ENCODE peak calls at places on chromosomes 1 and 21, in six cellular contexts. One of them, this sample, is unnamed.
A peak's percentile ranks its signal among the peaks of the same experiment; 100 is the strongest.

GRCh38 chr1:106755682-106756406 is 300.6 kb upstream of the PRMT6 start:
- DNase-seq in HCT116: no peak
- DNase-seq in HepG2: no peak
- DNase-seq in H1: no peak
- DNase-seq in GM12878: no peak
- DNase-seq in K562: no peak
- DNase-seq in this sample: no peak

GRCh38 chr1:210709694-210710093 is 381.0 kb downstream of the HHAT start:
- DNase-seq in H1: no peak
- DNase-seq in GM12878: no peak
- DNase-seq in HCT116: no peak
- DNase-seq in HepG2: no peak
- DNase-seq in K562: no peak
- DNase-seq in this sample: no peak

GRCh38 chr1:39258925-39259244 is 54.4 kb downstream of the MACF1 start:
- DNase-seq in K562: no peak
- DNase-seq in HepG2: no peak
- DNase-seq in GM12878: no peak
- DNase-seq in H1: no peak
- DNase-seq in HCT116: no peak
- DNase-seq in this sample: peak; percentile 5

GRCh38 chr1:180173952-180174351 is 19.3 kb downstream of the QSOX1 start:
- DNase-seq in HCT116: no peak
- DNase-seq in GM12878: no peak
- DNase-seq in H1: no peak
- DNase-seq in HepG2: no peak
- DNase-seq in K562: no peak
- DNase-seq in this sample: no peak

GRCh38 chr1:183636783-183637182 is 1.2 kb upstream of the ARPC5 start:
- DNase-seq in HepG2: no peak
- DNase-seq in K562: no peak
- DNase-seq in H1: no peak
- DNase-seq in GM12878: no peak
- DNase-seq in HCT116: no peak
- DNase-seq in this sample: no peak

GRCh38 chr1:217076902-217077301 is 353.7 kb upstream of the ESRRG start:
- DNase-seq in HCT116: no peak
- DNase-seq in H1: no peak
- DNase-seq in K562: no peak
- DNase-seq in HepG2: no peak
- DNase-seq in GM12878: no peak
- DNase-seq in this sample: no peak

GRCh38 chr21:28627691-28628090 is 365.0 kb downstream of the LTN1 start:
- DNase-seq in HCT116: no peak
- DNase-seq in HepG2: no peak
- DNase-seq in GM12878: no peak
- DNase-seq in H1: no peak
- DNase-seq in K562: no peak
- DNase-seq in this sample: no peak

GRCh38 chr1:209457618-209458017 is 125.9 kb upstream of the CAMK1G start:
- DNase-seq in K562: no peak
- DNase-seq in HepG2: no peak
- DNase-seq in GM12878: no peak
- DNase-seq in HCT116: no peak
- DNase-seq in H1: no peak
- DNase-seq in this sample: no peak

GRCh38 chr21:44414291-44415072 is 40.8 kb upstream of the LRRC3 start:
- DNase-seq in HepG2: no peak
- DNase-seq in H1: no peak
- DNase-seq in K562: peak; percentile 34
- DNase-seq in HCT116: no peak
- DNase-seq in GM12878: no peak
- DNase-seq in this sample: no peak

GRCh38 chr1:150957666-150958065 is 17.0 kb downstream of the CERS2 start:
- DNase-seq in HepG2: no peak
- DNase-seq in GM12878: no peak
- DNase-seq in H1: no peak
- DNase-seq in K562: no peak
- DNase-seq in HCT116: no peak
- DNase-seq in this sample: no peak

GRCh38 chr1:18365099-18365705 is 115.5 kb upstream of the KLHDC7A start:
- DNase-seq in GM12878: no peak
- DNase-seq in H1: no peak
- DNase-seq in HepG2: no peak
- DNase-seq in HCT116: no peak
- DNase-seq in K562: peak; percentile 13
- DNase-seq in this sample: no peak

GRCh38 chr1:174920093-174920492 is 79.7 kb upstream of the CACYBP start:
- DNase-seq in HepG2: no peak
- DNase-seq in HCT116: no peak
- DNase-seq in H1: no peak
- DNase-seq in GM12878: no peak
- DNase-seq in K562: no peak
- DNase-seq in this sample: no peak

GRCh38 chr21:42556476-42556875 is 42.8 kb downstream of the SLC37A1 start:
- DNase-seq in HepG2: no peak
- DNase-seq in HCT116: no peak
- DNase-seq in GM12878: no peak
- DNase-seq in H1: no peak
- DNase-seq in K562: no peak
- DNase-seq in this sample: no peak

GRCh38 chr1:98005326-98006010 is 84.6 kb upstream of the DPYD start:
- DNase-seq in HCT116: no peak
- DNase-seq in H1: no peak
- DNase-seq in K562: no peak
- DNase-seq in GM12878: no peak
- DNase-seq in HepG2: no peak
- DNase-seq in this sample: no peak

GRCh38 chr1:171177261-171177660 is 7.8 kb upstream of the FMO2 start:
- DNase-seq in GM12878: no peak
- DNase-seq in K562: no peak
- DNase-seq in HepG2: no peak
- DNase-seq in HCT116: no peak
- DNase-seq in H1: no peak
- DNase-seq in this sample: no peak

GRCh38 chr1:225823811-225824261 is 13.9 kb downstream of the EPHX1 start:
- DNase-seq in GM12878: no peak
- DNase-seq in H1: no peak
- DNase-seq in K562: peak; percentile 52
- DNase-seq in HepG2: no peak
- DNase-seq in HCT116: no peak
- DNase-seq in this sample: no peak

GRCh38 chr1:230458509-230458908 is 32.4 kb upstream of the PGBD5 start:
- DNase-seq in HCT116: no peak
- DNase-seq in K562: no peak
- DNase-seq in HepG2: no peak
- DNase-seq in H1: no peak
- DNase-seq in GM12878: no peak
- DNase-seq in this sample: no peak

GRCh38 chr1:155082941-155083541 is 4.4 kb downstream of the EFNA3 start:
- DNase-seq in HCT116: no peak
- DNase-seq in GM12878: no peak
- DNase-seq in K562: no peak
- DNase-seq in HepG2: no peak
- DNase-seq in H1: no peak
- DNase-seq in this sample: no peak

GRCh38 chr21:46211376-46211775 is 17.2 kb downstream of the LSS start:
- DNase-seq in HepG2: no peak
- DNase-seq in H1: no peak
- DNase-seq in GM12878: no peak
- DNase-seq in HCT116: no peak
- DNase-seq in K562: no peak
- DNase-seq in this sample: no peak

GRCh38 chr1:9466780-9467755 is 72.2 kb upstream of the SLC25A33 start:
- DNase-seq in HepG2: no peak
- DNase-seq in H1: no peak
- DNase-seq in GM12878: no peak
- DNase-seq in HCT116: no peak
- DNase-seq in K562: no peak
- DNase-seq in this sample: no peak

GRCh38 chr1:175314300-175314699 is 121.7 kb upstream of the KIAA0040 start:
- DNase-seq in K562: no peak
- DNase-seq in HCT116: no peak
- DNase-seq in GM12878: no peak
- DNase-seq in HepG2: no peak
- DNase-seq in H1: no peak
- DNase-seq in this sample: no peak

GRCh38 chr1:173473599-173474011 is 3.5 kb upstream of the PRDX6 start:
- DNase-seq in K562: no peak
- DNase-seq in H1: no peak
- DNase-seq in GM12878: no peak
- DNase-seq in HepG2: no peak
- DNase-seq in HCT116: peak; percentile 29
- DNase-seq in this sample: no peak

GRCh38 chr1:195701149-195701548 is 907.1 kb downstream of the KCNT2 start:
- DNase-seq in H1: no peak
- DNase-seq in K562: no peak
- DNase-seq in HCT116: no peak
- DNase-seq in HepG2: no peak
- DNase-seq in GM12878: no peak
- DNase-seq in this sample: no peak

GRCh38 chr1:68165665-68166064 is 66.7 kb downstream of the WLS start:
- DNase-seq in H1: no peak
- DNase-seq in K562: no peak
- DNase-seq in GM12878: no peak
- DNase-seq in HepG2: no peak
- DNase-seq in HCT116: no peak
- DNase-seq in this sample: no peak

GRCh38 chr1:183096889-183097288 is 73.7 kb downstream of the LAMC1 start:
- DNase-seq in K562: no peak
- DNase-seq in HCT116: no peak
- DNase-seq in HepG2: no peak
- DNase-seq in H1: no peak
- DNase-seq in GM12878: no peak
- DNase-seq in this sample: no peak

GRCh38 chr1:3035871-3036645 is 14.8 kb downstream of the ACTRT2 start:
- DNase-seq in K562: no peak
- DNase-seq in HepG2: no peak
- DNase-seq in H1: no peak
- DNase-seq in HCT116: no peak
- DNase-seq in GM12878: no peak
- DNase-seq in this sample: no peak

GRCh38 chr1:162847839-162848453 is 13.0 kb downstream of the CCDC190 start:
- DNase-seq in HepG2: peak; percentile 62
- DNase-seq in K562: peak; percentile 87
- DNase-seq in GM12878: no peak
- DNase-seq in H1: no peak
- DNase-seq in HCT116: peak; percentile 62
- DNase-seq in this sample: no peak

GRCh38 chr1:154741327-154741726 is 128.8 kb downstream of the KCNN3 start:
- DNase-seq in GM12878: no peak
- DNase-seq in HepG2: no peak
- DNase-seq in HCT116: no peak
- DNase-seq in K562: no peak
- DNase-seq in H1: no peak
- DNase-seq in this sample: no peak

GRCh38 chr1:6280761-6281451 is 20.0 kb upstream of the GPR153 start:
- DNase-seq in HCT116: no peak
- DNase-seq in H1: no peak
- DNase-seq in HepG2: peak; percentile 54
- DNase-seq in K562: peak; percentile 69
- DNase-seq in GM12878: no peak
- DNase-seq in this sample: no peak

GRCh38 chr1:167642501-167642826 is 12.4 kb downstream of the RCSD1 start:
- DNase-seq in HCT116: no peak
- DNase-seq in GM12878: no peak
- DNase-seq in H1: no peak
- DNase-seq in HepG2: no peak
- DNase-seq in K562: no peak
- DNase-seq in this sample: no peak

GRCh38 chr21:33976082-33976979 is 60.7 kb upstream of the ATP5PO start:
- DNase-seq in HepG2: peak; percentile 65
- DNase-seq in H1: no peak
- DNase-seq in K562: peak; percentile 87
- DNase-seq in HCT116: no peak
- DNase-seq in GM12878: peak; percentile 90
- DNase-seq in this sample: peak; percentile 76
- TF ChIP-seq SIN3A in HepG2: no peak
- TF ChIP-seq SIN3A in H1: no peak
- TF ChIP-seq SIN3A in K562: no peak
- TF ChIP-seq SIN3A in HCT116: no peak
- TF ChIP-seq SIN3A in GM12878: no peak
- TF ChIP-seq SIN3A in this sample: no peak

GRCh38 chr1:27332536-27333281 is 9.1 kb upstream of the SYTL1 start:
- DNase-seq in HCT116: no peak
- DNase-seq in HepG2: no peak
- DNase-seq in H1: no peak
- DNase-seq in GM12878: no peak
- DNase-seq in K562: peak; percentile 76
- DNase-seq in this sample: no peak
- TF ChIP-seq CTCF in HCT116: peak; percentile 92
- TF ChIP-seq CTCF in HepG2: peak; percentile 87
- TF ChIP-seq CTCF in H1: peak; percentile 89
- TF ChIP-seq CTCF in GM12878: peak; percentile 86
- TF ChIP-seq CTCF in K562: peak; percentile 88
- TF ChIP-seq CTCF in this sample: peak; percentile 93

GRCh38 chr1:200628223-200628868 is 7.8 kb upstream of the KIF14 start:
- DNase-seq in HCT116: no peak
- DNase-seq in GM12878: peak; percentile 89
- DNase-seq in HepG2: no peak
- DNase-seq in K562: peak; percentile 30
- DNase-seq in H1: no peak
- DNase-seq in this sample: no peak
- TF ChIP-seq SIN3A in HCT116: no peak
- TF ChIP-seq SIN3A in GM12878: no peak
- TF ChIP-seq SIN3A in HepG2: no peak
- TF ChIP-seq SIN3A in K562: no peak
- TF ChIP-seq SIN3A in H1: no peak
- TF ChIP-seq SIN3A in this sample: no peak

DNA sequence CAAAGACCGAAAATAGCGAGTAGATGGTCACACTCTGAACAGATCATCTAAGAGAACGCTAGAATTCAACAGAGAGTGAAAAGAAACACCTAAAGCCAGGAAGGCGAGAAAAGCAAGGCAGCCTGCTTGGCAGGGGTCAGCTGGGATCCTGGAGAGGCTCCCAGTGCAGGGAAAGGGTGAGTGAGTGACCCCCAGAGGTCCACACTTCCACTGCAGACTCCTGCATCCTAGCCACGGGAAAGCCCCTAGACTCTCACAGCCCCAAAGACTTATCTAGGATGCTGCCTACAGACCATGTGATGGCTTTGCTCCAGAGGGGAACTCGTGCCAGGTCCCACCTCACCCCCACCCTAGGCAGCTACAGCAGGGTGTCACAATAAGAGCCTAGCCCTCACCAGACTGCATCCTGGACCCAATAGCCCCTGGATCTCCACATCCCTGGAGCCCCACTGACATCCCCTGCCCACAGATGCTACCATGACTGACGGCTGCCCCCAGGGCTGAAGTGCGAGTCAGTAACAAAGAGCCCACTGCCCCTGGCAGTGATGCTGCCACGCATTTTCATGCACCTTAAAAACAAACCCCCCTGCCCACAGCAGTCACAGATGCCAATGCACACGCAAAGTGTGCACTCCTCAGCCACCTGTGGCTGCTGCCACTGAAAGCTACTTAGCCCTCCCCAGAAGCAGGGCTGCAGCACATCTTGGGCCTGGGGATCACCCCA is 62.2 kb downstream of the PSMG1 start:
- DNase-seq in H1: no peak
- DNase-seq in K562: no peak
- DNase-seq in GM12878: no peak
- DNase-seq in HCT116: no peak
- DNase-seq in HepG2: no peak
- DNase-seq in this sample: no peak
- TF ChIP-seq CTCF in H1: no peak
- TF ChIP-seq CTCF in K562: no peak
- TF ChIP-seq CTCF in GM12878: no peak
- TF ChIP-seq CTCF in HCT116: no peak
- TF ChIP-seq CTCF in HepG2: peak; percentile 44
- TF ChIP-seq CTCF in this sample: no peak